ENCODE peak calls at places on chromosomes 4 and X, in four cellular contexts. B, S, Q and X are unnamed samples.

GRCh38 chrX:116384406-116384805 is 52.0 kb upstream of the SLC6A14 start:
- DNase-seq in B (no peak), Q (no peak), S (no peak), X (no peak)

GRCh38 chr4:3796960-3797359 is 30.8 kb downstream of the ADRA2C start:
- DNase-seq in S (no peak), Q (no peak), B (no peak), X (no peak)

GRCh38 chrX:140141444-140142029 is 176.2 kb upstream of the CXorf66 start:
- DNase-seq in Q (no peak), S (peak), B (peak), X (peak)

GRCh38 chr4:170476351-170476750 is 386.6 kb upstream of the AADAT start:
- DNase-seq in B (no peak), S (no peak), Q (no peak), X (no peak)

GRCh38 chr4:79599691-79600090 is 191.7 kb upstream of the GK2 start:
- DNase-seq in B (no peak), Q (no peak), S (no peak), X (no peak)

GRCh38 chrX:23742174-23742692 is 843 bp downstream of the ACOT9 start:
- DNase-seq in Q (peak), B (peak), S (peak), X (peak)

GRCh38 chr4:3607690-3608514 is 75.7 kb upstream of the LRPAP1 start:
- DNase-seq in B (no peak), Q (no peak), S (no peak), X (no peak)

GRCh38 chr4:31613946-31614623 is 893.9 kb downstream of the PCDH7 start:
- DNase-seq in B (no peak), Q (no peak), S (no peak), X (no peak)

GRCh38 chr4:156751486-156751885 is 220.1 kb downstream of the PDGFC start:
- DNase-seq in S (no peak), B (no peak), Q (no peak), X (peak)

GRCh38 chrX:144681501-144681900 is 565.8 kb upstream of the SPANXN1 start:
- DNase-seq in Q (no peak), S (no peak), B (no peak), X (no peak)

GRCh38 chrX:71950066-71950465 is 39.4 kb downstream of the NHSL2 start:
- DNase-seq in S (no peak), Q (no peak), B (no peak), X (no peak)

GRCh38 chr4:10684631-10685030 is at the start of gene CLNK:
- DNase-seq in S (no peak), B (no peak), Q (no peak), X (no peak)

GRCh38 chrX:12702509-12703091 is 88.6 kb upstream of the PRPS2 start:
- DNase-seq in B (peak), Q (no peak), S (peak), X (peak)

GRCh38 chrX:125709532-125709931 is 389.9 kb downstream of the TEX13C start:
- DNase-seq in B (no peak), Q (no peak), S (no peak), X (no peak)

GRCh38 chr4:82432596-82432995 is 2.2 kb downstream of the ENOPH1 start:
- DNase-seq in B (no peak), Q (no peak), S (no peak), X (no peak)

GRCh38 chrX:35919536-35920309 is at the start of gene CFAP47:
- DNase-seq in B (no peak), S (no peak), Q (no peak), X (no peak)

GRCh38 chrX:55522577-55523254 is 33.1 kb upstream of the USP51 start:
- DNase-seq in S (no peak), B (no peak), Q (no peak), X (peak)

GRCh38 chr4:32991663-32992062 is 2271.5 kb downstream of the PCDH7 start:
- DNase-seq in S (no peak), B (no peak), Q (no peak), X (no peak)

GRCh38 chrX:15564981-15565579 is 35.7 kb downstream of the ACE2 start:
- DNase-seq in B (peak), Q (peak), S (peak), X (peak)

GRCh38 chrX:110258552-110258951 is 59.3 kb downstream of the AMMECR1 start:
- DNase-seq in Q (no peak), S (no peak), B (no peak), X (no peak)

GRCh38 chr4:157204634-157205244 is 15.8 kb upstream of the GRIA2 start:
- DNase-seq in S (peak), B (peak), Q (peak), X (no peak)

GRCh38 chr4:40995850-40996249 is 218.5 kb downstream of the APBB2 start:
- DNase-seq in B (no peak), Q (no peak), S (no peak), X (no peak)

GRCh38 chrX:110397904-110398303 is 39.3 kb downstream of the RTL9 start:
- DNase-seq in Q (no peak), S (no peak), B (no peak), X (no peak)

GRCh38 chrX:3711331-3711917 is 2.0 kb downstream of the PRKX start:
- DNase-seq in S (peak), Q (no peak), B (no peak), X (no peak)

GRCh38 chr4:620851-621261 is 4.5 kb upstream of the PDE6B start:
- DNase-seq in B (no peak), S (no peak), Q (no peak), X (no peak)

GRCh38 chrX:77743720-77744119 is 42.3 kb downstream of the ATRX start:
- DNase-seq in Q (no peak), S (no peak), B (no peak), X (no peak)

GRCh38 chrX:23844502-23845138 is 61.6 kb downstream of the SAT1 start:
- DNase-seq in B (peak), S (peak), Q (no peak), X (peak)

GRCh38 chr4:48008021-48008596 is 8.4 kb downstream of the CNGA1 start:
- DNase-seq in Q (no peak), S (no peak), B (no peak), X (no peak)

GRCh38 chr4:52840531-52841350 is 21.4 kb upstream of the RASL11B start:
- DNase-seq in B (no peak), Q (no peak), S (no peak), X (no peak)

GRCh38 chrX:1164322-1165288 is 47.8 kb downstream of the CRLF2 start:
- DNase-seq in S (no peak), Q (no peak), B (no peak), X (no peak)

GRCh38 chr4:5003372-5003857 is 15.8 kb downstream of the CYTL1 start:
- DNase-seq in S (peak), B (no peak), Q (no peak), X (no peak)

GRCh38 chr4:174394915-174395314 is 111.2 kb downstream of the CEP44 start:
- DNase-seq in B (no peak), Q (no peak), S (no peak), X (no peak)

GRCh38 chr4:115272585-115272984 is 159.2 kb upstream of the NDST4 start:
- DNase-seq in Q (no peak), S (no peak), B (no peak), X (no peak)

GRCh38 chr4:120842046-120842445 is 80.5 kb downstream of the PRDM5 start:
- DNase-seq in S (no peak), Q (no peak), B (no peak), X (peak)

GRCh38 chr4:182928061-182928460 is 10.9 kb upstream of the DCTD start:
- DNase-seq in B (no peak), S (no peak), Q (no peak), X (no peak)

GRCh38 chrX:154358829-154359228 is 15.6 kb downstream of the FLNA start:
- DNase-seq in Q (no peak), S (no peak), B (no peak), X (no peak)
- TF ChIP-seq JUN in Q (no peak), S (no peak), B (no peak), X (no peak)

GRCh38 chr4:8079916-8080753 is 78.5 kb downstream of the ABLIM2 start:
- DNase-seq in Q (no peak), S (no peak), B (no peak), X (no peak)
- TF ChIP-seq POLR2AphosphoS5 in Q (no peak), S (no peak), B (no peak), X (no peak)

DNA sequence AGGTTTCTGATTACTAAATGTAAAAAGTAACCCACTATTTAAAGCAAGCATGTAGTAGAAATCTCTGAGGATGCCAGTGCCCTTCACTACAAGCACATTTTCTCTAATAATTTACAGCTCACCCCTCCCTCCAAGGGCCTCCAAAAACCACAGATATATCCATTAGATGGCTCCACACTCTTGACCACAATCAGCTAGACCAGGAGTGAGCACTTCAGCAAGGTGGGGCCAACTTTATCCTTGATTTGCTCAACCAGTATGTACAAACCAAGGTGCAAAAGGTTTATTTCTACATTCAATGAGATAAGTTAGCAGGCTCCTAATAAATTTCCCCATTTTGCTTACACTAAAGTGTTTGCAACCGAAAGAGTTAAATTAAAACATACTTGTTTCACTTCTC is 35.8 kb downstream of the RFC1 start:
- DNase-seq in S (no peak), Q (no peak), B (peak), X (no peak)
- H3K9ac ChIP-seq in S (no peak), Q (no peak), B (no peak), X (no peak)

GRCh38 chr4:6425911-6426310 is 46.5 kb downstream of the PPP2R2C start:
- DNase-seq in S (no peak), B (no peak), Q (no peak), X (no peak)

GRCh38 chr4:6426571-6427438 is 45.6 kb downstream of the PPP2R2C start:
- DNase-seq in S (no peak), Q (no peak), B (no peak), X (no peak)

GRCh38 chr4:6424425-6424824 is 48.0 kb downstream of the PPP2R2C start:
- DNase-seq in S (no peak), Q (no peak), B (no peak), X (no peak)

GRCh38 chr4:6425336-6425735 is 47.1 kb downstream of the PPP2R2C start:
- DNase-seq in Q (no peak), S (no peak), B (no peak), X (no peak)

DNA sequence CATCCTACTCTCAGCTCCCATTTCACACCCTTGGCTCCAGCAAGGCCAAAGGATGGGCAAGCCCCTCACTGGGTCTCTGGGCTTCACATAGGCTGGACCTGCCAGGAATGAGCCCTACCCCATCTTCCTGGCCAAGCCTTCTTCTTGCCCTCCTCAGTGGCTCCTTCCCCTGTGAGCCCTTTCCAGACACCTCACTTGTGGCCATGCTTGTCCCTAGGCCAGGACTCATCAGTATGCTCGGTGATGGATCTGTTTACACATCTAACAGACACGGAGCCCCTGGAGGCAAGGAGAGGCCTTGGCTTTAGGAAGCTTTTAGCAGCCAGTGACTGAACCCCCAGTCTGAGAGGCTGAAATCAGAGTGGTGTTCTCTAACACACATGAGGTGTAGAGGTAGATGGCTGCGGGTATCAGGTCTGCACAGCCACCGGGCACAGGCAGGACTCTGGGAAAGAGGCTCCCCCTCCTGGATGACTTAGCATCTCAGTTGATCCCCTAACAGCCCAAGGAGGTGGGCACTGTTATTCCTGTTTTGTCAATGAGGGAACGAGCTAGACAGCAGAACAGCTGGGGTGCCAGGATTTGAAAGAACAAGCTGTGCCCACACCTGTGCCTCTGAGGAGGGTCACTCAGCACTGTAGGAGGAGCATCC is 44.8 kb downstream of the PPP2R2C start:
- DNase-seq in S (no peak), Q (no peak), B (no peak), X (no peak)
- TF ChIP-seq JUN in S (no peak), Q (no peak), B (no peak), X (no peak)

DNA sequence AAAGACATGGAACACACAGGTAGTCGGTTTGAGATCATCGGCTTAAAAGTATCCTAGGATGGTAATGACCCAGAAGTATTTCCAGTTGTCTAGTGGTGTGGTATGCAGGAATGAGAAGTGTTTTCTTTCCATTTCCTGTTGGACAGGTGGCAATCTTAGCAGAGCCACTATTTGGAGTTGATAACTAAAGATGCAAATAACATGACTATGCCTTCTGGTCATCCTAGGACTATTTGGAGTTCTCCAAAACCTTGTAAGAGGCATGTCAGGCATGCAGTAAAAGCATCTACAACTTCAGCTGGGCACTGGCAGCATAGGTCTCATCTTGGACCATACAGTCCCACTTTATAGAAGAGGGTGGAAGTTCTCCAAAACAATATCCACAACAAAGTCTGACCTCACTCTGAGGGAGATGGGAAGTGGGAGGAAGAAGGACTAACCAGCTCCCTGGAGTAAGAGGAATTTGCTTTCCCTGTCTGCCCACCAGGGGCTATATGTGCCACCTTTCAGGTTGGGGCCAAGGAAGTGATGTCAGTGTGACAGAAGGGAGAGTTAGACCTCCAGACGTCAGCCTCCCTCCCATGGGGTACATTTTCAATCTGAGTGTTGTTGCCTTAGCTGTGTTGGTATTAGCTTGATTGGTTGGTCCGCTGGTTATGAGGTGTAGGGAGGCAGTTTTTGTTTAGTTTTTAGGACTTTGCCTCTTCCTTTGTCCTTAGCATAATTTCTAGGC is 101.2 kb upstream of the MYOZ2 start:
- DNase-seq in Q (no peak), B (no peak), S (no peak), X (no peak)
- TF ChIP-seq POLR2AphosphoS5 in Q (no peak), B (no peak), S (no peak), X (no peak)

GRCh38 chrX:2497961-2498780 is 2.6 kb downstream of the DHRSX start:
- DNase-seq in Q (no peak), S (no peak), B (peak), X (peak)
- H3K9ac ChIP-seq in Q (no peak), S (peak), B (peak), X (no peak)